ENCODE peak calls at places on chromosomes 16 and 17, in six cellular contexts. One of them, this sample, is unnamed.

GRCh38 chr17:4892499-4893221 is 6.7 kb upstream of the C17orf107 start:
- DNase-seq in cardiac muscle cell: no peak
- DNase-seq in pancreas: no peak
- DNase-seq in coronary artery: no peak
- DNase-seq in GM23248: no peak
- DNase-seq in A549: no peak
- DNase-seq in this sample: no peak

GRCh38 chr17:61219460-61219859 is 180.2 kb upstream of the TBX2 start:
- DNase-seq in A549: no peak
- DNase-seq in GM23248: peak
- DNase-seq in coronary artery: peak
- DNase-seq in cardiac muscle cell: peak
- DNase-seq in pancreas: no peak
- DNase-seq in this sample: no peak

GRCh38 chr16:81376880-81377279 is 62.1 kb downstream of the GAN start:
- DNase-seq in A549: no peak
- DNase-seq in coronary artery: no peak
- DNase-seq in pancreas: no peak
- DNase-seq in GM23248: no peak
- DNase-seq in cardiac muscle cell: no peak
- DNase-seq in this sample: no peak

GRCh38 chr17:40453881-40454630 is 10.8 kb downstream of the IGFBP4 start:
- DNase-seq in pancreas: no peak
- DNase-seq in coronary artery: no peak
- DNase-seq in GM23248: peak
- DNase-seq in A549: no peak
- DNase-seq in cardiac muscle cell: no peak
- DNase-seq in this sample: no peak

GRCh38 chr16:64626771-64627170 is 495.1 kb downstream of the CDH11 start:
- DNase-seq in pancreas: no peak
- DNase-seq in cardiac muscle cell: no peak
- DNase-seq in coronary artery: no peak
- DNase-seq in GM23248: peak
- DNase-seq in A549: no peak
- DNase-seq in this sample: no peak

GRCh38 chr16:89106533-89107208 is 13.0 kb downstream of the ACSF3 start:
- DNase-seq in pancreas: no peak
- DNase-seq in GM23248: no peak
- DNase-seq in A549: no peak
- DNase-seq in coronary artery: no peak
- DNase-seq in cardiac muscle cell: no peak
- DNase-seq in this sample: no peak

GRCh38 chr17:64081802-64082799 is 47.8 kb downstream of the ERN1 start:
- DNase-seq in cardiac muscle cell: no peak
- DNase-seq in GM23248: peak
- DNase-seq in coronary artery: no peak
- DNase-seq in A549: peak
- DNase-seq in pancreas: no peak
- DNase-seq in this sample: no peak

GRCh38 chr16:69130461-69130860 is 1.9 kb downstream of the CHTF8 start:
- DNase-seq in A549: no peak
- DNase-seq in coronary artery: no peak
- DNase-seq in GM23248: no peak
- DNase-seq in cardiac muscle cell: no peak
- DNase-seq in pancreas: no peak
- DNase-seq in this sample: no peak

GRCh38 chr16:58661199-58661830 is 23.3 kb downstream of the SLC38A7 start:
- DNase-seq in pancreas: peak
- DNase-seq in GM23248: peak
- DNase-seq in A549: peak
- DNase-seq in coronary artery: no peak
- DNase-seq in cardiac muscle cell: peak
- DNase-seq in this sample: peak

GRCh38 chr16:1042776-1043349 is 29.7 kb upstream of the SSTR5 start:
- DNase-seq in cardiac muscle cell: no peak
- DNase-seq in A549: no peak
- DNase-seq in pancreas: no peak
- DNase-seq in GM23248: peak
- DNase-seq in coronary artery: no peak
- DNase-seq in this sample: peak

GRCh38 chr16:26795184-26795583 is 271.5 kb upstream of the C16orf82 start:
- DNase-seq in cardiac muscle cell: peak
- DNase-seq in pancreas: no peak
- DNase-seq in coronary artery: no peak
- DNase-seq in GM23248: no peak
- DNase-seq in A549: no peak
- DNase-seq in this sample: no peak

GRCh38 chr16:27639588-27640276 is 89.8 kb downstream of the KATNIP start:
- DNase-seq in pancreas: no peak
- DNase-seq in A549: peak
- DNase-seq in cardiac muscle cell: peak
- DNase-seq in GM23248: peak
- DNase-seq in coronary artery: no peak
- DNase-seq in this sample: peak

GRCh38 chr16:59573528-59574271 is 839.6 kb upstream of the GOT2 start:
- DNase-seq in coronary artery: no peak
- DNase-seq in pancreas: no peak
- DNase-seq in cardiac muscle cell: no peak
- DNase-seq in A549: peak
- DNase-seq in GM23248: peak
- DNase-seq in this sample: no peak

GRCh38 chr16:88928405-88929375 is 48.3 kb downstream of the CBFA2T3 start:
- DNase-seq in cardiac muscle cell: no peak
- DNase-seq in pancreas: peak
- DNase-seq in coronary artery: no peak
- DNase-seq in GM23248: no peak
- DNase-seq in A549: no peak
- DNase-seq in this sample: no peak

GRCh38 chr17:4986403-4986802 is 1.1 kb downstream of the CAMTA2 start:
- DNase-seq in A549: no peak
- DNase-seq in coronary artery: no peak
- DNase-seq in cardiac muscle cell: no peak
- DNase-seq in pancreas: no peak
- DNase-seq in GM23248: peak
- DNase-seq in this sample: no peak

GRCh38 chr17:63854709-63855108 is 12.2 kb upstream of the SMARCD2 start:
- DNase-seq in pancreas: no peak
- DNase-seq in cardiac muscle cell: no peak
- DNase-seq in GM23248: no peak
- DNase-seq in coronary artery: no peak
- DNase-seq in A549: no peak
- DNase-seq in this sample: no peak

GRCh38 chr16:14125030-14125681 is 54.0 kb downstream of the MRTFB start:
- DNase-seq in cardiac muscle cell: no peak
- DNase-seq in A549: no peak
- DNase-seq in coronary artery: no peak
- DNase-seq in GM23248: no peak
- DNase-seq in pancreas: no peak
- DNase-seq in this sample: no peak

GRCh38 chr16:10787304-10787703 is 31.3 kb downstream of the TVP23A start:
- DNase-seq in pancreas: no peak
- DNase-seq in A549: no peak
- DNase-seq in cardiac muscle cell: peak
- DNase-seq in GM23248: no peak
- DNase-seq in coronary artery: no peak
- DNase-seq in this sample: no peak
- H3K27ac ChIP-seq in pancreas: no peak
- H3K27ac ChIP-seq in A549: no peak
- H3K27ac ChIP-seq in cardiac muscle cell: no peak
- H3K27ac ChIP-seq in GM23248: no peak
- H3K27ac ChIP-seq in coronary artery: no peak
- H3K27ac ChIP-seq in this sample: no peak

DNA sequence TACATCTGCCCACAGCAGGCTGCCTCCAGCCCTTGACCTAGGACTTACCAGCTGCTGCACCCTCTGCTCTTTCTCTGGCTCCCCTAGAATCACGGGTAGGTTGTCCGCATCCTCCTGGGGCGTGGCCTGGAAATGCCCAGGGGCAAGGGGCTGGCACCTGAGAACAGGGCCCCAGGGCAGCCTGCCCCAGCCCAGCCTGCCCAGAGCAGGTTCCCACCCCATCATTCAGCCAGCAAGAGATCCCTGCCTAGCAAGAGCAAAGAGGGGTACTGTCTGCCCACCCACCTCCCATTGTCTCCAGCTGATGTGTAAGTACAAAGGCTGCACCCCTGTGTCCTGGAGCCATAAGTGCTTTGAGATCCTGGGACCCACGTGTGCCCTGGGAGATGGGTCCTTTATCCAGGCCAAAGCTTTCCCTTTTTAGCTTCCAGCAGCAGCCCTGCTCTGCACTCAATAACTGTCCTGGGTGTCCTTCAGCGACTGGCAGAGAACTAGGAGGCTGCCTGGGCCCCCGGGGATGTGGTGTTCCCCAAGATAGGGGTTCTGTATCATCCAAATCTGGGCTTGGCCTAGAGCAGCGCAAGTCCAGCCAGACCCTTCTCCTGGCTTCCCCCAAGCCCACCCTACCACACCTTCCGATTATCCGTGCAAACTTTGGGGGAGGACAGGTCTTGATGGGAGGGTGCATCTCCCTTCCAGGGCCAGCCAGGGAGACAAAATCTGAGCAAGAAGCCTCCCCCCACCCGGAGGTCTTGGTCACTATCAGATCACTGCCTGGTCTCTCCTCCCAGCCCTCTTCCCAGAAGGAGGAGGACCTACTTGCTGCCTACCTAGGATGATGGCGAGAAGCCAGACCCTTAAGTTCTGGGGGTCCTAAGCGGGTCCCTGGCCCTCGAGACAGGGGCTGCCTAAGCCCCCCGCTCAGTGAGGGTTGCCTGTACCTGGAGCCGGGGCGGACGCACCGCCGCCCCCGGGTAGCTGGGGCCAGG is 4.9 kb downstream of the TSPOAP1 start:
- DNase-seq in pancreas: no peak
- DNase-seq in GM23248: no peak
- DNase-seq in coronary artery: no peak
- DNase-seq in A549: no peak
- DNase-seq in cardiac muscle cell: peak
- DNase-seq in this sample: no peak
- H3K4me3 ChIP-seq in pancreas: peak
- H3K4me3 ChIP-seq in GM23248: peak
- H3K4me3 ChIP-seq in coronary artery: peak
- H3K4me3 ChIP-seq in A549: no peak
- H3K4me3 ChIP-seq in cardiac muscle cell: peak
- H3K4me3 ChIP-seq in this sample: peak

GRCh38 chr17:65559802-65560627 is 1.4 kb downstream of the AXIN2 start:
- DNase-seq in A549: no peak
- DNase-seq in coronary artery: no peak
- DNase-seq in GM23248: peak
- DNase-seq in cardiac muscle cell: peak
- DNase-seq in pancreas: peak
- DNase-seq in this sample: peak
- H3K27ac ChIP-seq in A549: peak
- H3K27ac ChIP-seq in coronary artery: peak
- H3K27ac ChIP-seq in GM23248: no peak
- H3K27ac ChIP-seq in cardiac muscle cell: peak
- H3K27ac ChIP-seq in pancreas: peak
- H3K27ac ChIP-seq in this sample: peak

GRCh38 chr17:49223168-49223516 is 7.4 kb downstream of the PHOSPHO1 start:
- DNase-seq in coronary artery: no peak
- DNase-seq in cardiac muscle cell: no peak
- DNase-seq in GM23248: no peak
- DNase-seq in pancreas: no peak
- DNase-seq in A549: no peak
- DNase-seq in this sample: no peak
- H3K4me3 ChIP-seq in coronary artery: peak
- H3K4me3 ChIP-seq in cardiac muscle cell: no peak
- H3K4me3 ChIP-seq in GM23248: no peak
- H3K4me3 ChIP-seq in pancreas: no peak
- H3K4me3 ChIP-seq in A549: peak
- H3K4me3 ChIP-seq in this sample: no peak

GRCh38 chr16:17379121-17379571 is 91.6 kb downstream of the XYLT1 start:
- DNase-seq in coronary artery: no peak
- DNase-seq in cardiac muscle cell: peak
- DNase-seq in GM23248: peak
- DNase-seq in pancreas: no peak
- DNase-seq in A549: no peak
- DNase-seq in this sample: peak

GRCh38 chr16:17382949-17383348 is 87.8 kb downstream of the XYLT1 start:
- DNase-seq in pancreas: no peak
- DNase-seq in cardiac muscle cell: no peak
- DNase-seq in GM23248: no peak
- DNase-seq in coronary artery: no peak
- DNase-seq in A549: no peak
- DNase-seq in this sample: peak

GRCh38 chr16:17381784-17382183 is 89.0 kb downstream of the XYLT1 start:
- DNase-seq in A549: no peak
- DNase-seq in cardiac muscle cell: no peak
- DNase-seq in pancreas: no peak
- DNase-seq in coronary artery: no peak
- DNase-seq in GM23248: no peak
- DNase-seq in this sample: no peak

GRCh38 chr16:17382514-17382913 is 88.2 kb downstream of the XYLT1 start:
- DNase-seq in pancreas: no peak
- DNase-seq in A549: no peak
- DNase-seq in coronary artery: no peak
- DNase-seq in cardiac muscle cell: peak
- DNase-seq in GM23248: no peak
- DNase-seq in this sample: no peak

GRCh38 chr16:17380613-17381012 is 90.1 kb downstream of the XYLT1 start:
- DNase-seq in pancreas: no peak
- DNase-seq in A549: no peak
- DNase-seq in coronary artery: no peak
- DNase-seq in cardiac muscle cell: no peak
- DNase-seq in GM23248: peak
- DNase-seq in this sample: no peak
- H3K27ac ChIP-seq in pancreas: no peak
- H3K27ac ChIP-seq in A549: no peak
- H3K27ac ChIP-seq in coronary artery: peak
- H3K27ac ChIP-seq in cardiac muscle cell: peak
- H3K27ac ChIP-seq in GM23248: no peak
- H3K27ac ChIP-seq in this sample: no peak

DNA sequence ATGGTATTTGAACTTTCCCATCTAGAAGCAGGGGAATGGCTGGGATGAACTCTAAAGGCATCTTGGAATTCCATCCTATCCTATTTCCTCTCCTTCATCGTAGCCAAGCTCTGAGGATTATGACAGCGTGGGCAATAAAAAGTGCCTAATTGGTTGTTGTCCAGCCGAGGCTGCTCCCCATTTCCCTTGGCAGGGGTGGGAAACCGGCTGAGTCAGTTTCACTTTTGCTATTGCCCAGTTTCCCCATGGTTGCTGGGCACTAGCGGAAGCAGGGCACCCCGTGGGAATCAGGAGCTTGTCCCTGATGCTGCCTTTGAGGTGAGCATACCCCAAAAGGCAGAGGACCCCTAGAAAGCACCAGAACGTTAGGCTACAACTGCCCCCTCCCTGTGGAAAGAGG is 13.8 kb upstream of the SP2 start:
- DNase-seq in pancreas: no peak
- DNase-seq in cardiac muscle cell: no peak
- DNase-seq in GM23248: peak
- DNase-seq in A549: no peak
- DNase-seq in coronary artery: no peak
- DNase-seq in this sample: no peak
- H3K4me3 ChIP-seq in pancreas: no peak
- H3K4me3 ChIP-seq in cardiac muscle cell: no peak
- H3K4me3 ChIP-seq in GM23248: peak
- H3K4me3 ChIP-seq in A549: no peak
- H3K4me3 ChIP-seq in coronary artery: peak
- H3K4me3 ChIP-seq in this sample: no peak

This sample was measured in testis.